ENCODE peak calls at places on chromosome 22, in seven cellular contexts. U, Q, A, J, N, B and W are unnamed samples.

GRCh38 chr22:43862074-43862881 is at the start of gene SULT4A1:
- DNase-seq in J (peak; percentile 52), N (no peak), U (no peak), B (no peak), A (no peak), Q (no peak), W (no peak)

GRCh38 chr22:28841111-28841510 is 40.7 kb upstream of the XBP1 start:
- DNase-seq in N (no peak), A (no peak), J (no peak), U (no peak), B (no peak), Q (no peak), W (no peak)

GRCh38 chr22:27135582-27135981 is 478.2 kb downstream of the MIAT start:
- DNase-seq in U (no peak), J (peak; percentile 16), N (no peak), B (no peak), A (peak; percentile 90), Q (no peak), W (peak; percentile 72)

GRCh38 chr22:18044548-18045271 is 20.3 kb upstream of the MICAL3 start:
- DNase-seq in N (no peak), Q (peak; percentile 76), B (no peak), J (no peak), U (no peak), A (no peak), W (no peak)

GRCh38 chr22:36129985-36130384 is 30.6 kb downstream of the APOL3 start:
- DNase-seq in U (no peak), A (no peak), N (no peak), B (no peak), Q (no peak), J (no peak), W (no peak)

GRCh38 chr22:48630848-48631247 is 1196.8 kb downstream of the BRD1 start:
- DNase-seq in N (no peak), B (no peak), A (no peak), U (no peak), J (no peak), Q (no peak), W (no peak)

GRCh38 chr22:50049299-50050195 is 8.6 kb downstream of the TTLL8 start:
- DNase-seq in N (no peak), J (no peak), A (no peak), B (no peak), U (no peak), Q (no peak), W (no peak)

GRCh38 chr22:48055185-48055584 is 1292.7 kb downstream of the TBC1D22A start:
- DNase-seq in Q (no peak), A (no peak), N (no peak), J (no peak), B (no peak), U (no peak), W (no peak)

GRCh38 chr22:43798492-43798891 is 13.6 kb downstream of the EFCAB6 start:
- DNase-seq in B (no peak), J (no peak), A (peak; percentile 2), Q (no peak), U (no peak), N (no peak), W (no peak)

GRCh38 chr22:29310065-29310862 is 3.8 kb downstream of the GAS2L1 start:
- DNase-seq in B (no peak), J (no peak), Q (no peak), A (no peak), N (no peak), U (no peak), W (no peak)

GRCh38 chr22:31637375-31637937 is 24.6 kb downstream of the PISD start:
- DNase-seq in B (no peak), N (no peak), A (no peak), J (peak; percentile 20), Q (no peak), U (no peak), W (no peak)

GRCh38 chr22:19759994-19760651 is 455 bp upstream of the TBX1 start:
- DNase-seq in A (no peak), U (no peak), Q (no peak), J (no peak), B (no peak), N (no peak), W (no peak)

GRCh38 chr22:45868586-45869443 is 108.1 kb downstream of the WNT7B start:
- DNase-seq in U (no peak), J (no peak), A (no peak), B (no peak), N (no peak), Q (no peak), W (peak; percentile 35)

GRCh38 chr22:26975865-26976264 is 318.5 kb downstream of the MIAT start:
- DNase-seq in B (no peak), J (no peak), A (no peak), N (no peak), U (no peak), Q (no peak), W (no peak)

GRCh38 chr22:27632451-27633295 is 168.9 kb downstream of the MN1 start:
- DNase-seq in A (no peak), J (peak; percentile 96), Q (peak; percentile 80), U (no peak), N (no peak), B (no peak), W (no peak)

GRCh38 chr22:33438273-33438672 is 380.1 kb upstream of the SYN3 start:
- DNase-seq in Q (no peak), A (peak; percentile 74), U (no peak), N (no peak), J (no peak), B (no peak), W (peak; percentile 67)

GRCh38 chr22:45529966-45530575 is 27.4 kb downstream of the FBLN1 start:
- DNase-seq in U (no peak), A (no peak), B (no peak), Q (no peak), J (no peak), N (no peak), W (no peak)

GRCh38 chr22:50604256-50604580 is 3.6 kb downstream of the MAPK8IP2 start:
- DNase-seq in J (no peak), N (no peak), B (no peak), U (no peak), A (no peak), Q (no peak), W (peak; percentile 38)

GRCh38 chr22:47120399-47120798 is 357.9 kb downstream of the TBC1D22A start:
- DNase-seq in Q (no peak), N (no peak), J (no peak), A (no peak), B (no peak), U (no peak), W (no peak)

GRCh38 chr22:29117799-29118477 is 45.1 kb downstream of the KREMEN1 start:
- DNase-seq in J (no peak), B (no peak), N (no peak), A (no peak), U (no peak), Q (no peak), W (no peak)

GRCh38 chr22:33576205-33576604 is 344.1 kb downstream of the LARGE1 start:
- DNase-seq in A (no peak), B (no peak), J (no peak), Q (no peak), U (no peak), N (no peak), W (no peak)

GRCh38 chr22:33404723-33405122 is 346.5 kb upstream of the SYN3 start:
- DNase-seq in U (no peak), B (no peak), J (no peak), N (no peak), A (no peak), Q (no peak), W (no peak)

GRCh38 chr22:31496735-31497146 is 405 bp downstream of the SFI1 start:
- DNase-seq in Q (peak; percentile 23), B (peak; percentile 43), U (no peak), J (no peak), A (peak; percentile 32), N (peak; percentile 56), W (no peak)

GRCh38 chr22:30202531-30203006 is 44.0 kb downstream of the LIF start:
- DNase-seq in A (no peak), B (no peak), N (no peak), Q (no peak), U (no peak), J (peak; percentile 30), W (no peak)

GRCh38 chr22:26890870-26891269 is 233.5 kb downstream of the MIAT start:
- DNase-seq in U (no peak), B (no peak), A (no peak), J (peak; percentile 23), N (no peak), Q (no peak), W (no peak)

GRCh38 chr22:38824587-38824986 is 19.2 kb downstream of the NPTXR start:
- DNase-seq in J (peak; percentile 95), B (peak; percentile 34), N (peak; percentile 2), A (peak; percentile 71), Q (peak; percentile 72), U (no peak), W (peak; percentile 44)

GRCh38 chr22:43152355-43153071 is 1.2 kb downstream of the TSPO start:
- DNase-seq in B (peak; percentile 62), N (peak; percentile 41), U (peak; percentile 26), A (peak; percentile 66), Q (peak; percentile 70), J (no peak), W (peak; percentile 51)

GRCh38 chr22:39444247-39444800 is 12.5 kb upstream of the MGAT3 start:
- DNase-seq in U (no peak), A (peak; percentile 29), J (no peak), B (no peak), Q (no peak), N (no peak), W (no peak)

GRCh38 chr22:46308283-46308988 is 11.8 kb downstream of the GTSE1 start:
- DNase-seq in J (no peak), N (no peak), U (no peak), B (no peak), A (no peak), Q (no peak), W (no peak)

GRCh38 chr22:21568207-21569075 is 927 bp downstream of the UBE2L3 start:
- DNase-seq in U (no peak), B (peak; percentile 15), J (peak; percentile 64), A (peak; percentile 19), Q (peak; percentile 24), N (no peak), W (peak; percentile 51)

GRCh38 chr22:46992121-46992731 is 229.8 kb downstream of the TBC1D22A start:
- DNase-seq in N (no peak), A (no peak), J (no peak), Q (no peak), U (no peak), B (no peak), W (no peak)

GRCh38 chr22:19579880-19580279 is 55.7 kb upstream of the CLDN5 start:
- DNase-seq in B (no peak), J (no peak), N (no peak), U (no peak), A (no peak), Q (peak; percentile 68), W (no peak)

GRCh38 chr22:29028468-29028867 is 33.2 kb downstream of the C22orf31 start:
- DNase-seq in U (no peak), Q (no peak), A (no peak), N (no peak), B (no peak), J (no peak), W (no peak)

GRCh38 chr22:36755316-36755715 is 20.6 kb downstream of the IFT27 start:
- DNase-seq in A (no peak), Q (no peak), J (no peak), N (no peak), B (no peak), U (no peak), W (no peak)

GRCh38 chr22:38850941-38851849 is 7.4 kb upstream of the NPTXR start:
- DNase-seq in N (no peak), J (no peak), A (peak; percentile 83), Q (no peak), U (no peak), B (no peak), W (no peak)